ENCODE peak calls at places on chromosomes 5 and 9, in eight cellular contexts. C is Peyer's patch; V is DMS 273 treated with DMSO at 0.1 percent for 48 hours; R is Caki2; S is HCT116; J is stimulated activated CD4-positive, alpha-beta T cell treated with anti-CD3 and anti-CD28 coated beads, Interleukin-4, amount 100 ng/mL, for 4 hours; Q is RWPE1; M is progenitor cell of endocrine pancreas. G is an unnamed sample.

GRCh38 chr9:98807811-98808195 is 333 bp downstream of the GALNT12 start:
- DNase-seq in C (no peak), V (no peak), R (no peak), S (no peak), J (no peak), Q (peak; percentile 54), M (no peak), G (no peak)

GRCh38 chr5:142181547-142182191 is 73.1 kb downstream of the NDFIP1 start:
- DNase-seq in C (no peak), V (no peak), R (no peak), S (no peak), J (no peak), Q (no peak), M (no peak), G (no peak)

GRCh38 chr9:97557606-97558095 is 56.2 kb downstream of the TMOD1 start:
- DNase-seq in C (no peak), V (peak; percentile 55), R (no peak), S (no peak), J (no peak), Q (no peak), M (no peak), G (peak; percentile 50)

GRCh38 chr5:58459276-58459859 is 518 bp downstream of the PLK2 start:
- DNase-seq in C (peak; percentile 38), V (no peak), R (peak; percentile 66), S (no peak), J (peak; percentile 10), Q (no peak), M (peak; percentile 39), G (no peak)

GRCh38 chr9:122580360-122580759 is 2.8 kb downstream of the OR1L8 start:
- DNase-seq in C (no peak), V (no peak), R (peak; percentile 69), S (peak; percentile 4), J (no peak), Q (peak; percentile 73), M (no peak), G (no peak)

GRCh38 chr9:104856413-104856941 is 71.5 kb downstream of the ABCA1 start:
- DNase-seq in C (no peak), V (no peak), R (no peak), S (no peak), J (no peak), Q (no peak), M (no peak), G (no peak)

GRCh38 chr5:25570067-25570583 is 925.3 kb upstream of the CDH10 start:
- DNase-seq in C (no peak), V (no peak), R (no peak), S (no peak), J (no peak), Q (no peak), M (no peak), G (no peak)

GRCh38 chr9:136881691-136882108 is 4.6 kb upstream of the TRAF2 start:
- DNase-seq in C (peak; percentile 65), V (no peak), R (peak; percentile 52), S (no peak), J (peak; percentile 61), Q (no peak), M (no peak), G (peak; percentile 28)

GRCh38 chr9:89139450-89139849 is 39.2 kb downstream of the SHC3 start:
- DNase-seq in C (no peak), V (no peak), R (no peak), S (no peak), J (no peak), Q (no peak), M (no peak), G (no peak)

GRCh38 chr5:157387683-157388093 is 72.3 kb upstream of the NIPAL4 start:
- DNase-seq in C (no peak), V (peak; percentile 46), R (peak; percentile 48), S (peak; percentile 38), J (no peak), Q (peak; percentile 68), M (no peak), G (no peak)

GRCh38 chr9:118522093-118523028 is 818.2 kb downstream of the TLR4 start:
- DNase-seq in C (no peak), V (peak; percentile 2), R (peak; percentile 39), S (no peak), J (no peak), Q (peak; percentile 25), M (peak; percentile 30), G (peak; percentile 37)

GRCh38 chr5:172175263-172175719 is 12.7 kb downstream of the STK10 start:
- DNase-seq in C (peak; percentile 95), V (no peak), R (no peak), S (no peak), J (peak; percentile 86), Q (no peak), M (no peak), G (peak; percentile 92)

GRCh38 chr5:174172104-174172965 is 126.8 kb downstream of the NSG2 start:
- DNase-seq in C (no peak), V (no peak), R (no peak), S (no peak), J (no peak), Q (no peak), M (no peak), G (no peak)

GRCh38 chr5:117519957-117520500 is 945.4 kb upstream of the SEMA6A start:
- DNase-seq in C (no peak), V (no peak), R (no peak), S (no peak), J (no peak), Q (no peak), M (no peak), G (no peak)

GRCh38 chr9:119905706-119906105 is 536.5 kb upstream of the BRINP1 start:
- DNase-seq in C (no peak), V (no peak), R (no peak), S (no peak), J (no peak), Q (no peak), M (no peak), G (no peak)

GRCh38 chr9:7665874-7666273 is 133.7 kb downstream of the DMAC1 start:
- DNase-seq in C (no peak), V (no peak), R (no peak), S (no peak), J (no peak), Q (no peak), M (no peak), G (no peak)

GRCh38 chr5:51382759-51383493 is at the start of gene ISL1:
- DNase-seq in C (no peak), V (peak; percentile 22), R (peak; percentile 85), S (peak; percentile 57), J (no peak), Q (peak; percentile 97), M (peak; percentile 61), G (no peak)

GRCh38 chr9:79242489-79242888 is 329.3 kb upstream of the TLE4 start:
- DNase-seq in C (no peak), V (no peak), R (no peak), S (no peak), J (no peak), Q (no peak), M (no peak), G (peak; percentile 11)

GRCh38 chr5:73378765-73379164 is 69.8 kb downstream of the FOXD1 start:
- DNase-seq in C (no peak), V (no peak), R (no peak), S (no peak), J (no peak), Q (no peak), M (no peak), G (no peak)

GRCh38 chr5:151214614-151215545 is 9.0 kb downstream of the CCDC69 start:
- DNase-seq in C (peak; percentile 97), V (no peak), R (no peak), S (no peak), J (no peak), Q (no peak), M (no peak), G (peak; percentile 82)

GRCh38 chr5:150297934-150298595 is 4.6 kb downstream of the ARSI start:
- DNase-seq in C (no peak), V (no peak), R (no peak), S (no peak), J (no peak), Q (no peak), M (no peak), G (no peak)

GRCh38 chr9:112535811-112536210 is 49.2 kb downstream of the KIAA1958 start:
- DNase-seq in C (no peak), V (no peak), R (no peak), S (no peak), J (no peak), Q (no peak), M (no peak), G (no peak)

GRCh38 chr9:129584136-129584535 is 36.8 kb downstream of the C9orf50 start:
- DNase-seq in C (peak; percentile 74), V (peak; percentile 26), R (peak; percentile 61), S (peak; percentile 85), J (peak; percentile 54), Q (peak; percentile 96), M (no peak), G (peak; percentile 74)